ENCODE peak calls at places on chromosomes 6 and 20, in eight cellular contexts. One of them, this sample, is unnamed.

GRCh38 chr6:37029249-37029959 is 23.9 kb downstream of the FGD2 start:
- DNase-seq in left ventricle myocardium inferior: peak; percentile 70
- DNase-seq in fibroblast of lung: peak; percentile 82
- DNase-seq in PC-3: peak; percentile 91
- DNase-seq in hepatocyte: peak; percentile 87
- DNase-seq in transverse colon: peak; percentile 65
- DNase-seq in prostate gland: no peak
- DNase-seq in small intestine: peak; percentile 51
- DNase-seq in this sample: peak; percentile 56

GRCh38 chr20:13250242-13250641 is 29.2 kb downstream of the ISM1 start:
- DNase-seq in left ventricle myocardium inferior: no peak
- DNase-seq in fibroblast of lung: no peak
- DNase-seq in PC-3: no peak
- DNase-seq in hepatocyte: no peak
- DNase-seq in transverse colon: no peak
- DNase-seq in prostate gland: no peak
- DNase-seq in small intestine: no peak
- DNase-seq in this sample: no peak

GRCh38 chr6:80335061-80335660 is 228.7 kb downstream of the BCKDHB start:
- DNase-seq in left ventricle myocardium inferior: no peak
- DNase-seq in fibroblast of lung: no peak
- DNase-seq in PC-3: no peak
- DNase-seq in hepatocyte: no peak
- DNase-seq in transverse colon: no peak
- DNase-seq in prostate gland: no peak
- DNase-seq in small intestine: no peak
- DNase-seq in this sample: no peak

GRCh38 chr20:46545077-46545826 is 5.2 kb downstream of the OCSTAMP start:
- DNase-seq in left ventricle myocardium inferior: no peak
- DNase-seq in fibroblast of lung: no peak
- DNase-seq in PC-3: no peak
- DNase-seq in hepatocyte: no peak
- DNase-seq in transverse colon: no peak
- DNase-seq in prostate gland: no peak
- DNase-seq in small intestine: no peak
- DNase-seq in this sample: no peak

GRCh38 chr6:155832596-155832995 is 377.0 kb upstream of the NOX3 start:
- DNase-seq in left ventricle myocardium inferior: no peak
- DNase-seq in fibroblast of lung: peak; percentile 79
- DNase-seq in PC-3: peak; percentile 50
- DNase-seq in hepatocyte: no peak
- DNase-seq in transverse colon: no peak
- DNase-seq in prostate gland: no peak
- DNase-seq in small intestine: no peak
- DNase-seq in this sample: peak; percentile 7

GRCh38 chr6:24936641-24937317 is 1.0 kb upstream of the RIPOR2 start:
- DNase-seq in left ventricle myocardium inferior: no peak
- DNase-seq in fibroblast of lung: peak; percentile 28
- DNase-seq in PC-3: peak; percentile 22
- DNase-seq in hepatocyte: no peak
- DNase-seq in transverse colon: no peak
- DNase-seq in prostate gland: no peak
- DNase-seq in small intestine: no peak
- DNase-seq in this sample: no peak

GRCh38 chr6:49072146-49072545 is 390.9 kb downstream of the MMUT start:
- DNase-seq in left ventricle myocardium inferior: no peak
- DNase-seq in fibroblast of lung: no peak
- DNase-seq in PC-3: no peak
- DNase-seq in hepatocyte: no peak
- DNase-seq in transverse colon: no peak
- DNase-seq in prostate gland: no peak
- DNase-seq in small intestine: no peak
- DNase-seq in this sample: no peak

GRCh38 chr6:97322811-97323210 is 39.8 kb upstream of the MMS22L start:
- DNase-seq in left ventricle myocardium inferior: no peak
- DNase-seq in fibroblast of lung: peak; percentile 82
- DNase-seq in PC-3: peak; percentile 59
- DNase-seq in hepatocyte: no peak
- DNase-seq in transverse colon: no peak
- DNase-seq in prostate gland: no peak
- DNase-seq in small intestine: no peak
- DNase-seq in this sample: no peak

GRCh38 chr6:68008445-68008844 is 626.6 kb upstream of the ADGRB3 start:
- DNase-seq in left ventricle myocardium inferior: no peak
- DNase-seq in fibroblast of lung: peak; percentile 39
- DNase-seq in PC-3: peak; percentile 15
- DNase-seq in hepatocyte: no peak
- DNase-seq in transverse colon: no peak
- DNase-seq in prostate gland: no peak
- DNase-seq in small intestine: no peak
- DNase-seq in this sample: no peak

GRCh38 chr6:111173341-111173740 is 86.0 kb downstream of the SLC16A10 start:
- DNase-seq in left ventricle myocardium inferior: no peak
- DNase-seq in fibroblast of lung: no peak
- DNase-seq in PC-3: peak; percentile 7
- DNase-seq in hepatocyte: no peak
- DNase-seq in transverse colon: no peak
- DNase-seq in prostate gland: no peak
- DNase-seq in small intestine: peak; percentile 5
- DNase-seq in this sample: no peak

GRCh38 chr20:37226889-37227288 is 34.7 kb downstream of the GHRH start:
- DNase-seq in left ventricle myocardium inferior: peak; percentile 60
- DNase-seq in fibroblast of lung: peak; percentile 60
- DNase-seq in PC-3: no peak
- DNase-seq in hepatocyte: no peak
- DNase-seq in transverse colon: peak; percentile 33
- DNase-seq in prostate gland: no peak
- DNase-seq in small intestine: peak; percentile 7
- DNase-seq in this sample: peak; percentile 37

GRCh38 chr6:136599324-136600011 is 49.2 kb upstream of the MAP7 start:
- DNase-seq in left ventricle myocardium inferior: no peak
- DNase-seq in fibroblast of lung: peak; percentile 62
- DNase-seq in PC-3: no peak
- DNase-seq in hepatocyte: no peak
- DNase-seq in transverse colon: no peak
- DNase-seq in prostate gland: no peak
- DNase-seq in small intestine: no peak
- DNase-seq in this sample: no peak

GRCh38 chr20:3371757-3372156 is 35.7 kb downstream of the DNAAF9 start:
- DNase-seq in left ventricle myocardium inferior: no peak
- DNase-seq in fibroblast of lung: no peak
- DNase-seq in PC-3: no peak
- DNase-seq in hepatocyte: no peak
- DNase-seq in transverse colon: no peak
- DNase-seq in prostate gland: no peak
- DNase-seq in small intestine: peak; percentile 58
- DNase-seq in this sample: no peak

GRCh38 chr20:61529354-61529753 is 277.3 kb downstream of the CDH4 start:
- DNase-seq in left ventricle myocardium inferior: no peak
- DNase-seq in fibroblast of lung: no peak
- DNase-seq in PC-3: no peak
- DNase-seq in hepatocyte: no peak
- DNase-seq in transverse colon: no peak
- DNase-seq in prostate gland: no peak
- DNase-seq in small intestine: no peak
- DNase-seq in this sample: no peak

GRCh38 chr6:17413313-17413750 is 19.9 kb downstream of the CAP2 start:
- DNase-seq in left ventricle myocardium inferior: no peak
- DNase-seq in fibroblast of lung: peak; percentile 86
- DNase-seq in PC-3: peak; percentile 87
- DNase-seq in hepatocyte: no peak
- DNase-seq in transverse colon: no peak
- DNase-seq in prostate gland: no peak
- DNase-seq in small intestine: no peak
- DNase-seq in this sample: no peak

GRCh38 chr20:51815383-51816076 is 13.2 kb upstream of the SALL4 start:
- DNase-seq in left ventricle myocardium inferior: no peak
- DNase-seq in fibroblast of lung: no peak
- DNase-seq in PC-3: peak; percentile 60
- DNase-seq in hepatocyte: no peak
- DNase-seq in transverse colon: no peak
- DNase-seq in prostate gland: no peak
- DNase-seq in small intestine: no peak
- DNase-seq in this sample: no peak

GRCh38 chr6:40986364-40986763 is 52.7 kb downstream of the UNC5CL start:
- DNase-seq in left ventricle myocardium inferior: no peak
- DNase-seq in fibroblast of lung: peak; percentile 48
- DNase-seq in PC-3: peak; percentile 10
- DNase-seq in hepatocyte: no peak
- DNase-seq in transverse colon: no peak
- DNase-seq in prostate gland: no peak
- DNase-seq in small intestine: no peak
- DNase-seq in this sample: no peak

GRCh38 chr6:52284131-52284459 is 447 bp downstream of the MCM3 start:
- DNase-seq in left ventricle myocardium inferior: peak; percentile 29
- DNase-seq in fibroblast of lung: peak; percentile 25
- DNase-seq in PC-3: peak; percentile 47
- DNase-seq in hepatocyte: peak; percentile 67
- DNase-seq in transverse colon: peak; percentile 37
- DNase-seq in prostate gland: peak; percentile 21
- DNase-seq in small intestine: no peak
- DNase-seq in this sample: peak; percentile 74

DNA sequence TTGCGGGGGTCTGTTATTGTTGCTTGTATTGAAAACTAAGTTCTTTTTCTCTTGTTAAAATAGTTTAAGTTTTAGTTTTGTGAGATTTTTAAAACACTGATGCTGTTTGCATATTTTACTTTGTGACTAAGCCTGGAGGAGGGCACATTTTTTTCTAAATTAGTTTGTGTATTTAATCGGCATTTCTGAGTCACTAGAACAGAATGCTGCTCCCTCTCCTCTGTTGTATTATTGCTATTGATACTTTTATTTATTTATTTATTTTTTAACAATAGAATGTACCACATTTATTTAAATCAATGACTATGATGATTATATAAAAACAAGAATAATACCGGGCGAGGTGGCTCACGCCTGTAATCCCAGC is 5.1 kb upstream of the FAM50B start:
- DNase-seq in left ventricle myocardium inferior: no peak
- DNase-seq in fibroblast of lung: peak; percentile 84
- DNase-seq in PC-3: peak; percentile 77
- DNase-seq in hepatocyte: no peak
- DNase-seq in transverse colon: no peak
- DNase-seq in prostate gland: no peak
- DNase-seq in small intestine: no peak
- DNase-seq in this sample: no peak
- H3K4me1 ChIP-seq in left ventricle myocardium inferior: peaks cover 14% of the 10 kb centered on the region
- H3K4me1 ChIP-seq in fibroblast of lung: peaks cover 21% of the 10 kb centered on the region
- H3K4me1 ChIP-seq in PC-3: peaks cover 54% of the 10 kb centered on the region
- H3K4me1 ChIP-seq in hepatocyte: peaks cover 15% of the 10 kb centered on the region
- H3K4me1 ChIP-seq in transverse colon: peaks cover 5% of the 10 kb centered on the region
- H3K4me1 ChIP-seq in prostate gland: no peaks in the 10 kb centered on the region
- H3K4me1 ChIP-seq in small intestine: no peaks in the 10 kb centered on the region
- H3K4me1 ChIP-seq in this sample: no peaks in the 10 kb centered on the region

GRCh38 chr6:46380152-46380807 is 111.0 kb downstream of the RCAN2 start:
- DNase-seq in left ventricle myocardium inferior: no peak
- DNase-seq in fibroblast of lung: no peak
- DNase-seq in PC-3: no peak
- DNase-seq in hepatocyte: no peak
- DNase-seq in transverse colon: no peak
- DNase-seq in prostate gland: no peak
- DNase-seq in small intestine: no peak
- DNase-seq in this sample: no peak
- H3K4me1 ChIP-seq in left ventricle myocardium inferior: peaks cover 94% of the 10 kb centered on the region
- H3K4me1 ChIP-seq in fibroblast of lung: no peaks in the 10 kb centered on the region
- H3K4me1 ChIP-seq in PC-3: no peaks in the 10 kb centered on the region
- H3K4me1 ChIP-seq in hepatocyte: peaks cover 8% of the 10 kb centered on the region
- H3K4me1 ChIP-seq in transverse colon: peaks cover 36% of the 10 kb centered on the region
- H3K4me1 ChIP-seq in prostate gland: no peaks in the 10 kb centered on the region
- H3K4me1 ChIP-seq in small intestine: peaks cover 9% of the 10 kb centered on the region
- H3K4me1 ChIP-seq in this sample: peaks cover 20% of the 10 kb centered on the region

GRCh38 chr20:31716351-31716750 is 6.3 kb downstream of the BCL2L1 start:
- DNase-seq in left ventricle myocardium inferior: no peak
- DNase-seq in fibroblast of lung: no peak
- DNase-seq in PC-3: peak; percentile 58
- DNase-seq in hepatocyte: no peak
- DNase-seq in transverse colon: no peak
- DNase-seq in prostate gland: no peak
- DNase-seq in small intestine: peak; percentile 69
- DNase-seq in this sample: no peak

GRCh38 chr20:31718952-31719643 is 3.6 kb downstream of the BCL2L1 start:
- DNase-seq in left ventricle myocardium inferior: no peak
- DNase-seq in fibroblast of lung: no peak
- DNase-seq in PC-3: peak; percentile 87
- DNase-seq in hepatocyte: peak; percentile 80
- DNase-seq in transverse colon: peak; percentile 44
- DNase-seq in prostate gland: peak; percentile 83
- DNase-seq in small intestine: peak; percentile 65
- DNase-seq in this sample: no peak

GRCh38 chr20:31716818-31717477 is 5.7 kb downstream of the BCL2L1 start:
- DNase-seq in left ventricle myocardium inferior: no peak
- DNase-seq in fibroblast of lung: no peak
- DNase-seq in PC-3: no peak
- DNase-seq in hepatocyte: no peak
- DNase-seq in transverse colon: no peak
- DNase-seq in prostate gland: no peak
- DNase-seq in small intestine: no peak
- DNase-seq in this sample: no peak

GRCh38 chr20:31715766-31716165 is 6.9 kb downstream of the BCL2L1 start:
- DNase-seq in left ventricle myocardium inferior: no peak
- DNase-seq in fibroblast of lung: no peak
- DNase-seq in PC-3: no peak
- DNase-seq in hepatocyte: no peak
- DNase-seq in transverse colon: no peak
- DNase-seq in prostate gland: no peak
- DNase-seq in small intestine: no peak
- DNase-seq in this sample: no peak

GRCh38 chr20:31717478-31717946 is 5.2 kb downstream of the BCL2L1 start:
- DNase-seq in left ventricle myocardium inferior: no peak
- DNase-seq in fibroblast of lung: no peak
- DNase-seq in PC-3: no peak
- DNase-seq in hepatocyte: no peak
- DNase-seq in transverse colon: no peak
- DNase-seq in prostate gland: no peak
- DNase-seq in small intestine: no peak
- DNase-seq in this sample: no peak
- H3K4me1 ChIP-seq in left ventricle myocardium inferior: peaks cover 100% of the 10 kb centered on the region
- H3K4me1 ChIP-seq in fibroblast of lung: peaks cover 57% of the 10 kb centered on the region
- H3K4me1 ChIP-seq in PC-3: peaks cover 77% of the 10 kb centered on the region
- H3K4me1 ChIP-seq in hepatocyte: peaks cover 60% of the 10 kb centered on the region
- H3K4me1 ChIP-seq in transverse colon: peaks cover 88% of the 10 kb centered on the region
- H3K4me1 ChIP-seq in prostate gland: peaks cover 16% of the 10 kb centered on the region
- H3K4me1 ChIP-seq in small intestine: peaks cover 43% of the 10 kb centered on the region
- H3K4me1 ChIP-seq in this sample: peaks cover 58% of the 10 kb centered on the region

DNA sequence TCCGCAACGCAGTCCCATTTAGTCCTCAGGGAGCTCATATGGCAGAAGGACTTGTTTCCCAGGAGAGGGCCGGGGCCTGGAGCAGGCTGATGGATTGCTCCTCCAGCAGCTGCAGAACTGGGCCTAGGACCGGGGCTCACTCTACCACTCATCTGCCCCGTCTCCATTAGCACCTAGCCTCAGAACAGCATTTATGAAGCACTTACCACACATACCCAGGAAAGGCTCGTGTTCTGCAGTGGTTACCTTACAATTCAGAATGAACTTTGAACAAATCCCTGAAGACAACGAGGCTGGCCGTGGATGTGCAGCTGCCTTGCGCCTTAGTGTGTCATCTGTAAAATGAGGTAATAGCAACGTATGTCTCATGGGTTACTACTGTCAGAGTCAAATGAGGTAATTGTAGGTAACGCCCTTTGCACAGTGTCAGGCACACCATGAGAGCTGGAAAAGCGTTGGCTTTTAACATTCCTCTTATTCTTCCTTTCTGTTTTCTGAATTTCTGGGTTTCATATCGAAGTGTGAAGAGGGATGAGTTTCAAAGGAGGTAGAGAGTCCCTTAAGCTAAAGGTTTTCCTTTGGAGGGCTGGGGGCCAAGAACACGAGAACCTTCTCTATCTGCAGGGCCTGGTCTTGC is 46.3 kb upstream of the CD93 start:
- DNase-seq in left ventricle myocardium inferior: no peak
- DNase-seq in fibroblast of lung: no peak
- DNase-seq in PC-3: no peak
- DNase-seq in hepatocyte: peak; percentile 36
- DNase-seq in transverse colon: no peak
- DNase-seq in prostate gland: no peak
- DNase-seq in small intestine: peak; percentile 16
- DNase-seq in this sample: no peak
- H3K4me1 ChIP-seq in left ventricle myocardium inferior: peaks cover 60% of the 10 kb centered on the region
- H3K4me1 ChIP-seq in fibroblast of lung: no peaks in the 10 kb centered on the region
- H3K4me1 ChIP-seq in PC-3: no peaks in the 10 kb centered on the region
- H3K4me1 ChIP-seq in hepatocyte: peaks cover 12% of the 10 kb centered on the region
- H3K4me1 ChIP-seq in transverse colon: peaks cover 6% of the 10 kb centered on the region
- H3K4me1 ChIP-seq in prostate gland: no peaks in the 10 kb centered on the region
- H3K4me1 ChIP-seq in small intestine: no peaks in the 10 kb centered on the region
- H3K4me1 ChIP-seq in this sample: no peaks in the 10 kb centered on the region